ENCODE peak calls at places on chromosomes 2 and 18, in six cellular contexts. D is adrenal gland, P is fibroblast of lung, M is IMR-90, K is retinal pigment epithelial cell, W is coronary artery. R is an unnamed sample.

GRCh38 chr2:121388371-121388770 is 103.4 kb upstream of the TFCP2L1 start:
- DNase-seq in D (no peak), K (no peak), M (no peak), W (no peak), P (no peak), R (no peak)

GRCh38 chr18:51039138-51040112 is 9.4 kb downstream of the SMAD4 start:
- DNase-seq in M (peak; percentile 46), K (no peak), W (no peak), D (no peak), P (peak; percentile 22), R (peak; percentile 23)

GRCh38 chr2:177314722-177315264 is 50.3 kb upstream of the NFE2L2 start:
- DNase-seq in D (no peak), P (no peak), K (no peak), W (no peak), M (no peak), R (no peak)

GRCh38 chr2:209277444-209277843 is 146.4 kb upstream of the MAP2 start:
- DNase-seq in W (no peak), P (no peak), M (no peak), D (no peak), K (no peak), R (no peak)

GRCh38 chr2:120252207-120253020 is at the start of gene RALB:
- DNase-seq in K (peak; percentile 92), D (peak; percentile 100), P (peak; percentile 98), M (peak; percentile 97), W (peak; percentile 100), R (peak; percentile 97)

GRCh38 chr18:64972545-64972944 is 778.3 kb upstream of the CDH7 start:
- DNase-seq in M (no peak), W (no peak), D (no peak), P (no peak), K (peak; percentile 28), R (no peak)

GRCh38 chr2:193428336-193428818 is 1233.6 kb upstream of the TMEFF2 start:
- DNase-seq in M (no peak), K (no peak), W (no peak), D (no peak), P (no peak), R (no peak)

GRCh38 chr2:42868874-42869273 is 76.5 kb upstream of the HAAO start:
- DNase-seq in P (no peak), W (no peak), M (no peak), D (no peak), K (no peak), R (peak; percentile 40)

GRCh38 chr2:166106431-166107015 is 21.3 kb downstream of the SCN1A start:
- DNase-seq in M (peak; percentile 23), P (peak; percentile 62), K (no peak), W (no peak), D (no peak), R (peak; percentile 55)

GRCh38 chr2:227460079-227460485 is 11.9 kb upstream of the AGFG1 start:
- DNase-seq in M (peak; percentile 65), W (no peak), D (peak; percentile 81), K (no peak), P (peak; percentile 77), R (peak; percentile 88)

GRCh38 chr18:49613141-49613641 is 51.3 kb downstream of the LIPG start:
- DNase-seq in K (peak; percentile 81), W (no peak), M (no peak), D (no peak), P (no peak), R (no peak)

GRCh38 chr18:63523660-63524059 is 18.5 kb upstream of the SERPINB12 start:
- DNase-seq in D (no peak), P (no peak), W (no peak), M (peak; percentile 10), K (no peak), R (peak; percentile 20)

GRCh38 chr2:216665240-216665639 is 30.1 kb downstream of the IGFBP5 start:
- DNase-seq in W (no peak), K (no peak), P (no peak), D (peak; percentile 52), M (no peak), R (peak; percentile 42)

GRCh38 chr18:41170346-41170745 is 784.7 kb upstream of the PIK3C3 start:
- DNase-seq in D (no peak), K (no peak), W (no peak), M (peak; percentile 27), P (peak; percentile 13), R (no peak)

GRCh38 chr2:232504438-232504837 is 15.8 kb upstream of the PRSS56 start:
- DNase-seq in M (no peak), K (no peak), D (no peak), W (no peak), P (no peak), R (peak; percentile 3)

DNA sequence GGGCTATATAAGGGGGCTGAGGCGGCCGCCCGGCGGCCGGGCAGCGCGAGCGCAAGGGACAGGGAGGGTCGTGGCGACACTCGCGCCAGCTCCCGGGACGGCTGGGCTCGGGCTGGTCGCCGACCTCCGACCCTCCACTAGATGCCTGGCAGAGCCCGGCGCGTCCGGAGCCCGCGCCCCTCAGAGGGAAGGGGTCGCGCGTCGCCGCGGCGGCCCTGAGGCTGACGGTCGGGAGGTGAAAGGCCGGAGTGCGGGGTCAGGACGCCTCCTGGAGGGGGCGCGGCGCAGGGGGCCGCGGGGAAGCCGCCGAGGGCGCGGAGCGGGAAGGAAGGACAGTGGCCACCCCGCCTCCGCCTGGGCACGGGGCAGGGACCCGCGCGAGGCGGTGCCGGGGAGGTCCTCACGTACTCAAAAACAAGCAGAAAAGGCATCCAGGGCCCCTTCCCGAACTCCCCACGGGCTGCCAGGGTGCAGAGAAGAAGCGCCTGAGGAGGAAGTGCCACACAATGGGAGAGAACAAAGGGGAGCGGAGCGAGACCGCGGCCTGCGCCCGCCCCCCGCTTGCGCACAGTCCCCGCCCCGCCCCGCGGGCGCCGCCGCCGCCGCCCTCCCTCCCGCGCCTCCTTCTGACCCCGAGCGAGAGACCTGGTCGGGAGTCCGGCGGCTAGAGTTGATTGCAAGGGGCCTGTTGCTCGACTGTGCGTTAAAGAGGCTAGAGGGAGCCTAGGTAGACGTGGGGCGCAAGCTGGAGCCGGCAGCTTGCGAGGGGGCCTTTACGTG is 791 bp upstream of the KLF7 start:
- DNase-seq in P (peak; percentile 86), W (peak; percentile 89), M (peak; percentile 81), K (no peak), D (peak; percentile 84), R (peak; percentile 76)
- H3K4me3 ChIP-seq in P (peak overlapping the region; percentile 65), W (peak overlapping the region; percentile 80), M (peak overlapping the region; percentile 64), K (peak overlapping the region; percentile 63), D (peak overlapping the region; percentile 62), R (peak overlapping the region; percentile 56)

DNA sequence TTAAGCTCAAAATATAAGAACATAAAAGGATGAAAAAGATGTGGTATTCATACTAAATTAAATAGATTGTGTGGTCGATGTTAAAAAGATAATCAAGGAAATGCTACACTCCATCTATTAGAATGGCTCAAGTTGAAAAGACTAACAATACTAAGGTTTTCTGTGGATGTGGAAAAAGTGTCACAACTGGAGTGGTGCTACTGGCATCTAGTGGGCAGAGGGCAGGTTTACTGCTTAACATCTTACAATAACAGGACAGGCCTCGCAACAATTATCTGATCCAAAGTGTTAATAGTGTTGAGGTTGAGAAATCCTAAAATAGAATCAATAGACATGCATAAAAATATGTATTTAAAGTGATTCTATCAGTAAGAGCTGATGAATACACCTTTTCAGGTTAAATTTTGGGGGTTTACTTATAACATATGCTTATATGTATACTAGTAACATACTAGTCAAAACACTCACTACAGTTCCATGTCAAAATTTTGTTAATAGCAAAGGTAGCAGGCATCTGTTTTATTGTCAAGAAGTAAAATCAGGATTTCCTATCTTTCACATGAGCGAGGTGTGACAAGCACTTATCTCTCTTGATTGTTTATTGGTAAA is 91.5 kb upstream of the TMEFF2 start:
- DNase-seq in D (no peak), K (no peak), M (peak; percentile 63), P (peak; percentile 75), W (no peak), R (peak; percentile 77)
- TF ChIP-seq CTCF in D (no peak), K (peak; percentile 60), M (peak; percentile 76), P (peak; percentile 74), W (no peak), R (peak; percentile 78)

GRCh38 chr2:208254118-208254870 is 577 bp downstream of the IDH1 start:
- DNase-seq in P (peak; percentile 89), K (no peak), W (peak; percentile 86), D (peak; percentile 94), M (peak; percentile 66), R (peak; percentile 68)

GRCh38 chr2:208254871-208255556 is at the start of gene IDH1:
- DNase-seq in W (peak; percentile 96), K (peak; percentile 75), D (peak; percentile 97), M (peak; percentile 89), P (peak; percentile 92), R (peak; percentile 90)

GRCh38 chr2:208253518-208254117 is 1.3 kb downstream of the IDH1 start:
- DNase-seq in P (no peak), D (no peak), K (no peak), M (no peak), W (no peak), R (no peak)

GRCh38 chr2:208251098-208251497 is 3.8 kb downstream of the IDH1 start:
- DNase-seq in K (no peak), W (no peak), P (no peak), M (no peak), D (no peak), R (no peak)

GRCh38 chr2:208252766-208253492 is 1.9 kb downstream of the IDH1 start:
- DNase-seq in P (peak; percentile 33), K (no peak), D (no peak), W (no peak), M (no peak), R (no peak)
- H3K4me3 ChIP-seq in P (no peak overlapping the region), K (peak overlapping the region; percentile 80), D (no peak overlapping the region), W (peak overlapping the region; percentile 95), M (no peak overlapping the region), R (peak overlapping the region; percentile 98)

GRCh38 chr2:55419514-55420243 is at the start of gene CCDC88A:
- DNase-seq in D (peak; percentile 98), P (peak; percentile 98), K (peak; percentile 88), M (peak; percentile 97), W (peak; percentile 97), R (peak; percentile 96)
- TF ChIP-seq CTCF in D (no peak), P (peak; percentile 27), K (peak; percentile 13), M (peak; percentile 24), W (peak; percentile 25), R (no peak)

R was measured in fibroblast of mammary gland.